ENCODE peak calls at places on chromosomes 4 and X, in four cellular contexts. I, Y, Z and G are unnamed samples.

GRCh38 chrX:70253377-70254062 is 6.5 kb downstream of the P2RY4 start:
- DNase-seq in Y (peak; percentile 18), I (peak; percentile 5), Z (no peak), G (no peak)

GRCh38 chr4:93710101-93710846 is 118.3 kb upstream of the ATOH1 start:
- DNase-seq in I (peak; percentile 60), Y (no peak), Z (no peak), G (no peak)

GRCh38 chr4:53990641-53991040 is 73.8 kb downstream of the CHIC2 start:
- DNase-seq in Y (peak; percentile 40), I (no peak), Z (no peak), G (no peak)

GRCh38 chr4:86506591-86506990 is 87.5 kb upstream of the PTPN13 start:
- DNase-seq in Y (no peak), I (peak; percentile 2), Z (peak; percentile 17), G (no peak)

GRCh38 chrX:20042221-20042620 is 51.4 kb upstream of the BCLAF3 start:
- DNase-seq in Y (no peak), Z (no peak), I (no peak), G (no peak)

GRCh38 chr4:188707036-188707435 is 567.8 kb downstream of the TRIML1 start:
- DNase-seq in I (no peak), Y (peak; percentile 17), Z (no peak), G (no peak)

GRCh38 chr4:145177511-145177905 is 2.9 kb downstream of the OTUD4 start:
- DNase-seq in Z (no peak), Y (peak; percentile 52), I (no peak), G (no peak)

GRCh38 chr4:8478801-8479744 is 38.5 kb downstream of the TRMT44 start:
- DNase-seq in Y (peak; percentile 35), Z (no peak), I (no peak), G (no peak)

GRCh38 chr4:10029403-10029802 is 8.1 kb upstream of the SLC2A9 start:
- DNase-seq in I (no peak), Z (no peak), Y (no peak), G (no peak)

GRCh38 chrX:137031517-137032377 is 2.0 kb downstream of the GPR101 start:
- DNase-seq in Y (peak; percentile 10), Z (peak; percentile 9), I (peak; percentile 0), G (no peak)

GRCh38 chrX:153800177-153800722 is 5.8 kb downstream of the SSR4 start:
- DNase-seq in Z (no peak), I (no peak), Y (no peak), G (no peak)

GRCh38 chr4:89486042-89486441 is 178.4 kb upstream of the GPRIN3 start:
- DNase-seq in Y (peak; percentile 55), Z (no peak), I (peak; percentile 46), G (no peak)

GRCh38 chrX:128676651-128677050 is 624.4 kb upstream of the ACTRT1 start:
- DNase-seq in Z (no peak), I (no peak), Y (no peak), G (no peak)

GRCh38 chr4:185504098-185505047 is 30.9 kb downstream of the PDLIM3 start:
- DNase-seq in I (peak; percentile 89), Z (no peak), Y (peak; percentile 75), G (no peak)

GRCh38 chr4:1297456-1298325 is 8.0 kb downstream of the MAEA start:
- DNase-seq in I (no peak), Z (no peak), Y (no peak), G (no peak)

GRCh38 chrX:109740076-109740809 is 7.2 kb upstream of the ACSL4 start:
- DNase-seq in Z (no peak), I (peak; percentile 25), Y (peak; percentile 52), G (no peak)

GRCh38 chr4:147362868-147363440 is 117.9 kb upstream of the EDNRA start:
- DNase-seq in I (peak; percentile 40), Z (no peak), Y (peak; percentile 77), G (peak; percentile 54)

GRCh38 chr4:338759-339097 is 1.1 kb downstream of the ZNF141 start:
- DNase-seq in I (no peak), Z (no peak), Y (no peak), G (no peak)

GRCh38 chr4:188824553-188824952 is 685.3 kb downstream of the TRIML1 start:
- DNase-seq in Z (no peak), I (no peak), Y (no peak), G (no peak)

GRCh38 chr4:151403656-151404055 is 5.3 kb upstream of the FHIP1A start:
- DNase-seq in Z (no peak), Y (no peak), I (peak; percentile 68), G (no peak)

GRCh38 chrX:154592505-154592904 is 7.6 kb downstream of the CTAG1A start:
- DNase-seq in I (no peak), Y (no peak), Z (no peak), G (no peak)

GRCh38 chr4:161937596-161937995 is 226.2 kb downstream of the FSTL5 start:
- DNase-seq in Y (no peak), Z (no peak), I (no peak), G (no peak)

GRCh38 chr4:91958651-91959050 is 345.1 kb upstream of the GRID2 start:
- DNase-seq in Y (peak; percentile 6), Z (no peak), I (no peak), G (no peak)

GRCh38 chr4:147733614-147734344 is 1.9 kb downstream of the ARHGAP10 start:
- DNase-seq in I (no peak), Y (peak; percentile 58), Z (no peak), G (no peak)

GRCh38 chrX:102837843-102838242 is 99.2 kb upstream of the RAB40AL start:
- DNase-seq in Y (no peak), I (peak; percentile 25), Z (no peak), G (no peak)

GRCh38 chrX:10628906-10629305 is 8.5 kb upstream of the MID1 start:
- DNase-seq in Z (no peak), I (no peak), Y (no peak), G (no peak)

GRCh38 chr4:153143527-153144348 is 60.5 kb upstream of the TRIM2 start:
- DNase-seq in I (peak; percentile 86), Y (peak; percentile 65), Z (peak; percentile 39), G (peak; percentile 46)

GRCh38 chrX:130174051-130174704 is 2.4 kb downstream of the RAB33A start:
- DNase-seq in I (no peak), Z (peak; percentile 42), Y (peak; percentile 81), G (no peak)

DNA sequence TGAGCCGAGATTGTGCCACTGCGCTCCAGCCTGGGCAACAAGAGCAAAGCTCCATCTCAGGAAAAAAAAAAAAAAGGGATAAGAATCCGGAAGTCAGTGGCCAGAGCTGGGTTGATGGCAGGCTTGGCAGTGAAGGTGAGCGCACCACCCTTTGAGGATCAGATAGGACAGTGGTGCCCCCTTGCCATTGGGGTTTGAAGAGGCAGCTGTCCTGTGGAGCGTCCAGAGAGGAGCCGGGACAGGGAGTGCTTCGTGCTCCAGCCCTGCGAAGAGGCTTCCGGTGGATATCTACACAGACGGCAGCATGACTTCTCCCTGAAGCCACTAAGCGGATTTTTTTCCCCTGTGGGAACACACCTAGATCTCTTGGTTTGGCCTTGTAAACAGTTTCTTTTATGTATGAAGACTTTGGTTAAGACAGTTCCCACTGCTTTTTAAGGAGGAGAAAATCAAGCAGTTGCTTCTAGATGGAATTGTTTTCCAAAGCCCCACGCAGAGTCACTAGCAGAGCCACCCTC is 6.5 kb downstream of the TBC1D14 start:
- DNase-seq in Z (no peak), Y (no peak), I (no peak), G (no peak)
- H3K27ac ChIP-seq in Z (no peak overlapping the region), Y (no peak overlapping the region), I (peak overlapping the region; percentile 65), G (no peak overlapping the region)

GRCh38 chr4:148852092-148852699 is 410.0 kb upstream of the NR3C2 start:
- DNase-seq in I (peak; percentile 93), Y (no peak), Z (no peak), G (no peak)

GRCh38 chr4:148857973-148858534 is 415.8 kb upstream of the NR3C2 start:
- DNase-seq in I (peak; percentile 79), Y (no peak), Z (no peak), G (no peak)

GRCh38 chr4:148850257-148850995 is 408.2 kb upstream of the NR3C2 start:
- DNase-seq in Y (no peak), I (peak; percentile 94), Z (no peak), G (peak; percentile 43)

GRCh38 chr4:148857234-148857972 is 415.2 kb upstream of the NR3C2 start:
- DNase-seq in Y (peak; percentile 56), I (no peak), Z (no peak), G (no peak)

GRCh38 chr4:148854203-148854602 is 412.0 kb upstream of the NR3C2 start:
- DNase-seq in I (peak; percentile 64), Y (no peak), Z (no peak), G (no peak)
- H3K27ac ChIP-seq in I (peak overlapping the region; percentile 55), Y (no peak overlapping the region), Z (no peak overlapping the region), G (no peak overlapping the region)

DNA sequence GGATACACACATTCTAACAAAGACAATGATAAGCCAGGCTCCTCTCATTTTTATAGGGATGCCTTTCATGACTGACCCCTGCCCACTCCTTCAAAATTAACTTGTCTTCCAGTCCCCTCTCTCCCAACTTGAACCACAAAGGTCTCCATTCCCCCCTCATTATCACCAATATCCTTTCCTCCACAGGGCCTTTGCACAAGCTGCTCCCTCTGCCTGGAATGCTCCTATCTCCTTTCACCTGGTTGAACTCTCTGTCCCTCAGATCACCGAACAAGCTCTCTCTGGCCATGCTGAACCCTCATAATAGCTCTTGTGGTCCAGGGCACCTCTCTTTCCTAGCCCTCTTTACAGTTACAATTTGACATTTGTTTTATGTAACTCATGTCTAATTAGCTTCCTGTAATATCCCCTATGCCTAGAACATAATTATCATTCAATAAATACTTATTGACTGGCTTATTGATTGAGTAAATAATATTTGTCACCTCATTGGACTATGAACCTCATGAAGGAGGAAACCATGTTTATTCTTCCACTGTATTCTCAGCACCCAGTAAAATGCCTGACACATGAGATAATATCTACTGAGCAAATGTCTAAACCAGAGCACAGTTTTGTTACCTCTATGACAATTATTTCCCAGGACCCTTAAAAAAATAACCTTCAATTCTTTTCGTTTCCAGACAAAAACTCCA is 266.3 kb upstream of the RASGEF1B start:
- DNase-seq in Y (no peak), I (peak; percentile 69), Z (no peak), G (no peak)
- H3K27ac ChIP-seq in Y (no peak overlapping the region), I (no peak overlapping the region), Z (no peak overlapping the region), G (no peak overlapping the region)

GRCh38 chr4:163736876-163737275 is 242.4 kb downstream of the TMA16 start:
- DNase-seq in Y (no peak), I (no peak), Z (no peak), G (no peak)
- H3K27ac ChIP-seq in Y (no peak overlapping the region), I (no peak overlapping the region), Z (no peak overlapping the region), G (no peak overlapping the region)

GRCh38 chr4:141215972-141216761 is 4.5 kb upstream of the ZNF330 start:
- DNase-seq in Z (no peak), I (no peak), Y (no peak), G (no peak)

GRCh38 chr4:141220655-141221605 is at the start of gene ZNF330:
- DNase-seq in I (peak; percentile 86), Z (peak; percentile 96), Y (peak; percentile 93), G (peak; percentile 83)

GRCh38 chr4:141223418-141223817 is 2.7 kb downstream of the ZNF330 start:
- DNase-seq in Z (no peak), I (peak; percentile 32), Y (no peak), G (no peak)

GRCh38 chr4:141215030-141215429 is 5.7 kb upstream of the ZNF330 start:
- DNase-seq in Z (no peak), Y (no peak), I (no peak), G (no peak)

GRCh38 chr4:141220271-141220654 is 432 bp upstream of the ZNF330 start:
- DNase-seq in Y (no peak), I (no peak), Z (no peak), G (no peak)
- H3K27ac ChIP-seq in Y (no peak overlapping the region), I (no peak overlapping the region), Z (peak overlapping the region; percentile 82), G (peak overlapping the region; percentile 92)